ENCODE peak calls at places on chromosomes 12 and 14, in eight cellular contexts. L, A, O, Z, P, Y, H and T are unnamed samples.

GRCh38 chr14:23579739-23580138 is 1.1 kb upstream of the JPH4 start:
- DNase-seq in L (no peak), A (no peak), O (no peak), Z (no peak), P (no peak), Y (no peak), H (no peak), T (no peak)

GRCh38 chr12:84643993-84644392 is 268.6 kb downstream of the SLC6A15 start:
- DNase-seq in L (no peak), A (no peak), O (no peak), Z (no peak), P (no peak), Y (no peak), H (no peak), T (no peak)

GRCh38 chr14:77872152-77872551 is 72.2 kb downstream of the ADCK1 start:
- DNase-seq in L (no peak), A (no peak), O (no peak), Z (no peak), P (no peak), Y (no peak), H (no peak), T (no peak)

GRCh38 chr14:94904636-94905035 is 134.7 kb upstream of the GSC start:
- DNase-seq in L (peak), A (no peak), O (no peak), Z (no peak), P (no peak), Y (peak), H (no peak), T (no peak)

GRCh38 chr12:84463756-84464495 is 448.7 kb downstream of the SLC6A15 start:
- DNase-seq in L (no peak), A (no peak), O (no peak), Z (no peak), P (no peak), Y (no peak), H (peak), T (no peak)

GRCh38 chr14:92607702-92608429 is 94.3 kb downstream of the RIN3 start:
- DNase-seq in L (peak), A (no peak), O (no peak), Z (no peak), P (no peak), Y (peak), H (peak), T (no peak)

GRCh38 chr12:27652174-27652763 is 44.0 kb upstream of the REP15 start:
- DNase-seq in L (peak), A (peak), O (peak), Z (peak), P (peak), Y (peak), H (peak), T (peak)

GRCh38 chr14:54423991-54424390 is 17.2 kb downstream of the CNIH1 start:
- DNase-seq in L (no peak), A (no peak), O (no peak), Z (no peak), P (no peak), Y (no peak), H (no peak), T (no peak)

GRCh38 chr12:131621701-131622421 is 89.0 kb upstream of the SFSWAP start:
- DNase-seq in L (no peak), A (no peak), O (no peak), Z (peak), P (no peak), Y (peak), H (no peak), T (no peak)

GRCh38 chr14:64838656-64839055 is 41.1 kb downstream of the SPTB start:
- DNase-seq in L (no peak), A (peak), O (peak), Z (no peak), P (peak), Y (no peak), H (no peak), T (no peak)

GRCh38 chr12:33180921-33181320 is 258.7 kb downstream of the SYT10 start:
- DNase-seq in L (no peak), A (no peak), O (peak), Z (no peak), P (no peak), Y (no peak), H (no peak), T (no peak)

GRCh38 chr12:9341260-9341585 is 133.0 kb upstream of the PZP start:
- DNase-seq in L (no peak), A (no peak), O (no peak), Z (no peak), P (no peak), Y (no peak), H (no peak), T (no peak)

GRCh38 chr12:58774731-58775130 is 145.6 kb downstream of the LRIG3 start:
- DNase-seq in L (no peak), A (no peak), O (no peak), Z (no peak), P (no peak), Y (no peak), H (no peak), T (no peak)

GRCh38 chr12:119901670-119902069 is 24.6 kb upstream of the CIT start:
- DNase-seq in L (no peak), A (no peak), O (no peak), Z (no peak), P (no peak), Y (no peak), H (no peak), T (no peak)

GRCh38 chr14:67477926-67478915 is 10.3 kb downstream of the TMEM229B start:
- DNase-seq in L (no peak), A (no peak), O (no peak), Z (no peak), P (no peak), Y (no peak), H (no peak), T (no peak)

GRCh38 chr12:11814362-11814761 is 164.9 kb downstream of the ETV6 start:
- DNase-seq in L (peak), A (no peak), O (peak), Z (no peak), P (no peak), Y (peak), H (peak), T (no peak)

GRCh38 chr14:52258783-52259182 is 8.7 kb upstream of the PTGDR start:
- DNase-seq in L (no peak), A (no peak), O (no peak), Z (no peak), P (no peak), Y (no peak), H (no peak), T (no peak)

GRCh38 chr14:53536446-53536845 is 383.3 kb upstream of the DDHD1 start:
- DNase-seq in L (no peak), A (no peak), O (no peak), Z (no peak), P (no peak), Y (no peak), H (no peak), T (no peak)

GRCh38 chr12:70615177-70615576 is 22.1 kb downstream of the PTPRB start:
- DNase-seq in L (no peak), A (no peak), O (no peak), Z (no peak), P (no peak), Y (no peak), H (no peak), T (no peak)

GRCh38 chr14:103825103-103825502 is 22.3 kb downstream of the PPP1R13B start:
- DNase-seq in L (no peak), A (no peak), O (peak), Z (no peak), P (no peak), Y (no peak), H (no peak), T (no peak)

GRCh38 chr14:94751321-94751720 is 18.6 kb downstream of the GSC start:
- DNase-seq in L (no peak), A (no peak), O (no peak), Z (no peak), P (no peak), Y (no peak), H (no peak), T (no peak)

GRCh38 chr14:90388437-90388836 is 8.4 kb upstream of the CALM1 start:
- DNase-seq in L (peak), A (no peak), O (no peak), Z (peak), P (no peak), Y (peak), H (peak), T (no peak)

GRCh38 chr12:15193927-15194326 is 27.3 kb downstream of the RERG start:
- DNase-seq in L (no peak), A (no peak), O (no peak), Z (no peak), P (no peak), Y (no peak), H (no peak), T (no peak)

GRCh38 chr14:97468220-97468619 is 671.0 kb downstream of the VRK1 start:
- DNase-seq in L (no peak), A (no peak), O (no peak), Z (no peak), P (no peak), Y (no peak), H (no peak), T (no peak)

GRCh38 chr14:91867316-91867988 is at the start of gene TC2N:
- DNase-seq in L (no peak), A (no peak), O (no peak), Z (no peak), P (no peak), Y (no peak), H (no peak), T (no peak)

GRCh38 chr12:94615284-94616216 is 34.8 kb downstream of the TMCC3 start:
- DNase-seq in L (peak), A (peak), O (peak), Z (no peak), P (peak), Y (peak), H (peak), T (no peak)

GRCh38 chr14:103994535-103995184 is 52.3 kb upstream of the RD3L start:
- DNase-seq in L (no peak), A (no peak), O (peak), Z (no peak), P (no peak), Y (no peak), H (no peak), T (no peak)

GRCh38 chr14:73752297-73752992 is 38.3 kb upstream of the PNMA1 start:
- DNase-seq in L (peak), A (peak), O (peak), Z (peak), P (no peak), Y (peak), H (peak), T (no peak)

GRCh38 chr14:68467425-68467824 is 325.4 kb downstream of the ZFP36L1 start:
- DNase-seq in L (no peak), A (no peak), O (no peak), Z (no peak), P (no peak), Y (no peak), H (no peak), T (no peak)

GRCh38 chr12:124294686-124295315 is at the start of gene RFLNA:
- DNase-seq in L (peak), A (peak), O (no peak), Z (peak), P (peak), Y (no peak), H (no peak), T (no peak)

GRCh38 chr12:103742349-103742784 is 98.7 kb downstream of the NT5DC3 start:
- DNase-seq in L (peak), A (peak), O (peak), Z (no peak), P (no peak), Y (peak), H (peak), T (no peak)

GRCh38 chr12:99767809-99768208 is 120.3 kb downstream of the GARIN6 start:
- DNase-seq in L (peak), A (no peak), O (no peak), Z (no peak), P (no peak), Y (peak), H (peak), T (no peak)

GRCh38 chr14:63435838-63436237 is 107.3 kb downstream of the PPP2R5E start:
- DNase-seq in L (peak), A (peak), O (no peak), Z (no peak), P (no peak), Y (peak), H (peak), T (no peak)

GRCh38 chr14:54503476-54503875 is 6.2 kb upstream of the CGRRF1 start:
- DNase-seq in L (peak), A (no peak), O (peak), Z (no peak), P (peak), Y (peak), H (peak), T (no peak)

GRCh38 chr12:128463881-128464280 is 196.9 kb downstream of the TMEM132C start:
- DNase-seq in L (no peak), A (no peak), O (no peak), Z (no peak), P (no peak), Y (no peak), H (no peak), T (no peak)

GRCh38 chr14:35349966-35350365 is 54.6 kb downstream of the NFKBIA start:
- DNase-seq in L (no peak), A (no peak), O (no peak), Z (no peak), P (no peak), Y (no peak), H (no peak), T (no peak)

GRCh38 chr12:118641249-118641648 is 264.9 kb downstream of the SUDS3 start:
- DNase-seq in L (no peak), A (no peak), O (no peak), Z (no peak), P (no peak), Y (no peak), H (no peak), T (no peak)

GRCh38 chr14:90585106-90585505 is 188.3 kb downstream of the CALM1 start:
- DNase-seq in L (no peak), A (no peak), O (no peak), Z (no peak), P (no peak), Y (no peak), H (no peak), T (no peak)

GRCh38 chr14:61651355-61651754 is 44.0 kb upstream of the HIF1A start:
- DNase-seq in L (no peak), A (no peak), O (no peak), Z (no peak), P (no peak), Y (no peak), H (no peak), T (no peak)

GRCh38 chr14:61649283-61649682 is 46.0 kb upstream of the HIF1A start:
- DNase-seq in L (no peak), A (no peak), O (no peak), Z (no peak), P (no peak), Y (no peak), H (no peak), T (no peak)

GRCh38 chr14:61647704-61648103 is 47.6 kb upstream of the HIF1A start:
- DNase-seq in L (no peak), A (no peak), O (no peak), Z (no peak), P (no peak), Y (no peak), H (no peak), T (no peak)

GRCh38 chr14:61646366-61647101 is 48.8 kb upstream of the HIF1A start:
- DNase-seq in L (peak), A (no peak), O (no peak), Z (no peak), P (no peak), Y (peak), H (peak), T (no peak)

DNA sequence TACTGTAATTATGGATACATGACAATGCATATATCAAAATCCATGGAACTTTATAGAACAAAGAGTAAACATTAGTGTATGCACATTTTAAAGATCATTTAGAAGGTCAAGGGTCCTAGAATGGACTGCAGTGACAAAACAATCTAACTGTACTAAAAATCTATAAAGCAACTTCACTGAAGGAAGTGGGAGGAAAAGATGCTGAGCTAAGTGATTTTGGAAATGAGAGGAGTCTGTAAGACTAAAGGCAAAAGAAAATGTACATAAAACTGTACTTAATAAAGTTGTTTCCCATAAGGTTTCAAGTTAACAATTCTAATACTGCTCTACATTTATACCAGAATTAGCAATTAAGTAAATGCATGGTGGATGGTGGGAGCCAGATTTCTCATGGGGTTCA is 46.9 kb upstream of the HIF1A start:
- DNase-seq in L (no peak), A (no peak), O (no peak), Z (no peak), P (no peak), Y (no peak), H (no peak), T (no peak)
- TF ChIP-seq CTCF in L (no peak), A (no peak), O (no peak), Z (no peak), P (no peak), Y (no peak), H (no peak), T (no peak)

DNA sequence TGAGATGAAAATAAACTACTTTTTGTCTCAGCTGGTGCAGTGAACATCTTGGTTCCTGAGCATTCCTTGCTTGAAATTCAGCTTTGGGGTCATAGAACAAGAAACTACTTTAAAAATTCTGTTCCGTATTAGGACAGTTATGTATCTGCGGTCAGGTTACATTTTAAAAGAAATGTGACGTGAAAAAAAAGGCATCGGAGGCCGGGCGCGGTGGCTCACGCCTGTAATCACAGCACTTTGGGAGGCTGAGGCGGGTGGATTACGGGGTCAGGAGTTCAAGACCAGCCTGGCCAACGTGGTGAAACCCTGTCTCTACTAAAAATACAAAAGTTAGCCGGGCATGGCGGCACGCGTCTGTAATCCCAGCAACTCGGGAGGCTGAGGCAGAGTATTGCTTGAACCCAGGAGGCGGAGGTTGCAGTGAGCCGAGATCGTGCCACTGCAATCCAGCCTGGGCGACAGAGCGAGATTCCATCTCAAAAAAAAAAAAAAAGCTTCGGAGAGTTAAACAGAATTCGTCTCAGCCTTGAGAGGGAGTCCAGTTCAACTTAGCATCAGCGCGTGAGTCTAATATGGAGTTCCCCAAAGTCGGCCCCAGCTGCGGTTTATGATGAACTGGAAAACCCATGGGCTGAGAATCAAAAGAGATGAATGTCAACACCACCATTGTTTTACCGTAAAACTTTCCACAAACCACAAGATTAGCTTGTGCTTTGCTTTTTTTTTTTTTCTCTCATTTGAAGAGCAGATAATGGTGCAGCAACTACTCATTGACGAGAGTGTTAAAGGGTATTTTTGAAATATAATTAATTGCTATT is 2.1 kb upstream of the SLC2A13 start:
- DNase-seq in L (no peak), A (no peak), O (no peak), Z (no peak), P (peak), Y (no peak), H (no peak), T (no peak)
- TF ChIP-seq CTCF in L (no peak), A (no peak), O (peak), Z (peak), P (no peak), Y (no peak), H (no peak), T (no peak)

GRCh38 chr12:43462741-43463140 is 89.3 kb downstream of the ADAMTS20 start:
- DNase-seq in L (no peak), A (no peak), O (no peak), Z (no peak), P (no peak), Y (no peak), H (no peak), T (no peak)

GRCh38 chr12:43459285-43459684 is 92.7 kb downstream of the ADAMTS20 start:
- DNase-seq in L (no peak), A (no peak), O (no peak), Z (no peak), P (no peak), Y (no peak), H (no peak), T (no peak)

DNA sequence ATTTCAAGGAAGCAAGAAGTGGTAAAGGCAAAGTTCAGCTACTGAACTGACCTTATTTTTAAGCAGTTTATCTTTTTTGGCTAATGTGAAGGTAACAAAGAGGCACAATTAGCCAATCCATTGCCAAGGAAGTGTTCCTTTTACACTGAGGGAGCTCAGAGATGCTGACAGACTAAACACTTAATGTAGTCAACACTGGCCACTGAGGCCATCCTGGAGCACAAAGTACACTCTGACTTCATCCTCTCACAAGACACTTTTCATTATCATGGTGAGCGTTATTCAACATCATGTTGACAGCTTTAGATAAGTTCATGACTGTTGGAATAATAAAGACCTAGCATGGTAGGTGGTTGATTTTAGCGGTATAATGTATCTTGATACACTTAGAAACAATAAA is 89.9 kb downstream of the ADAMTS20 start:
- DNase-seq in L (no peak), A (no peak), O (no peak), Z (no peak), P (no peak), Y (no peak), H (no peak), T (no peak)
- TF ChIP-seq CTCF in L (no peak), A (no peak), O (no peak), Z (no peak), P (no peak), Y (no peak), H (no peak), T (no peak)

DNA sequence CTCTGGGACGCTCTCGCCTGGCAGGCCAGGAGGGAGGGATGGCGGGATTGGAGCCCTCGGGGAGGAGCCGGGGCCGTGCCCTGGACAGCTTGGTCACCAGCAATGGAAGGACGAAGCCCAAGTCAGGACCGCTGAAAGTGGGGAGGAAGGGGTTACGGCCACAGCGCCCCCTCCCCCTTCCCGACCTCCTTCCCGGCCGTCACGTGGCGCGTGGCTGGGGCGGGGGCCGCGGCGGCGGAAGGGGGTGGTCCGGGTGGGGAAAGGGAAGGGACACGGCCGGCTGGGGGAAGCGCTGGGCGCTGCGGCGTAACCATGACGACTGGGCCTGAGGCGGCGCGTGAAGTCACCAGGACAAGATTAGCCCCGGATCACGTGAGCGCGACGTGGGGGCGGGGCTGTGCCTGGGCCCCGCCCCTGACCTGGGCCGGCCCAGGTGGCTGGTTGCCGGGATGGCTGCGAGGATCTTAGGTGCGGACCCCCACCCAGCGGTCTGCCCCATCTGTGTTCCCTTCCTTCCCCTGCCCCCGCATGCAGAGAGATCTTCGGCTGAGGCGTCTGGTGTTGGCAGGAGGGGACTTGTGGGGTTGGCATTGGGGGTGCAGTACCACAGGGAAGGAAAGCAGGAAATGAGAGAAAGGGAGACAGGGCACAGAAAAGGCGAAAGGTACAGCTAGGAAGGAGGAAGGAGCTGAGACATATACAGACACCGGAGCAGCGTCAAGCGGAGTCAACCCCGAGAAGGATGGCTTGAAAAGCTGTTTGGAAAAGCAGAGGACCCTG is 6.2 kb downstream of the MAP3K12 start:
- DNase-seq in L (peak), A (peak), O (peak), Z (peak), P (peak), Y (peak), H (peak), T (no peak)
- TF ChIP-seq CTCF in L (no peak), A (no peak), O (no peak), Z (no peak), P (no peak), Y (no peak), H (no peak), T (peak)